ENCODE peak calls at places on chromosomes 3 and 15, in four cellular contexts. B, N, F and T are unnamed samples.

GRCh38 chr15:57553526-57553925 is 38.2 kb upstream of the MYZAP start:
- DNase-seq in B (no peak), N (no peak), F (no peak), T (no peak)

GRCh38 chr15:36356511-36356910 is 222.9 kb upstream of the CDIN1 start:
- DNase-seq in B (no peak), N (no peak), F (no peak), T (no peak)

GRCh38 chr3:49757197-49757596 is 29.1 kb downstream of the IP6K1 start:
- DNase-seq in B (no peak), N (no peak), F (no peak), T (no peak)

GRCh38 chr3:101011086-101011485 is 17.9 kb upstream of the ABI3BP start:
- DNase-seq in B (no peak), N (no peak), F (no peak), T (no peak)

GRCh38 chr3:125125822-125126245 is 70.0 kb upstream of the HEG1 start:
- DNase-seq in B (no peak), N (no peak), F (no peak), T (no peak)

GRCh38 chr15:77617507-77618285 is 15.0 kb downstream of the LINGO1 start:
- DNase-seq in B (no peak), N (no peak), F (no peak), T (no peak)

GRCh38 chr15:101765772-101766456 is 37.4 kb upstream of the OR4F6 start:
- DNase-seq in B (no peak), N (no peak), F (no peak), T (no peak)

GRCh38 chr3:66633564-66633963 is 132.7 kb upstream of the LRIG1 start:
- DNase-seq in B (no peak), N (no peak), F (no peak), T (no peak)

GRCh38 chr15:29124581-29125381 is 144.8 kb downstream of the NSMCE3 start:
- DNase-seq in B (no peak), N (no peak), F (no peak), T (no peak)

GRCh38 chr15:33742807-33743206 is 225.5 kb upstream of the CHRM5 start:
- DNase-seq in B (no peak), N (no peak), F (no peak), T (no peak)

GRCh38 chr15:63752075-63752684 is 81.6 kb downstream of the HERC1 start:
- DNase-seq in B (peak; percentile 18), N (no peak), F (peak; percentile 57), T (no peak)

GRCh38 chr3:4834403-4834866 is 144.8 kb upstream of the BHLHE40 start:
- DNase-seq in B (peak; percentile 56), N (no peak), F (no peak), T (peak; percentile 63)

GRCh38 chr3:81394656-81395055 is 366.8 kb downstream of the GBE1 start:
- DNase-seq in B (no peak), N (no peak), F (no peak), T (no peak)

GRCh38 chr15:33138000-33138399 is 56.5 kb downstream of the FMN1 start:
- DNase-seq in B (no peak), N (no peak), F (no peak), T (no peak)

GRCh38 chr15:67825880-67826716 is 789 bp downstream of the SKOR1 start:
- DNase-seq in B (no peak), N (peak; percentile 49), F (no peak), T (no peak)

GRCh38 chr15:79373068-79373467 is 59.1 kb upstream of the MINAR1 start:
- DNase-seq in B (no peak), N (no peak), F (no peak), T (no peak)

GRCh38 chr3:126151562-126152302 is 28.7 kb downstream of the ALDH1L1 start:
- DNase-seq in B (no peak), N (no peak), F (no peak), T (no peak)

GRCh38 chr15:73927003-73927475 is 777 bp downstream of the LOXL1 start:
- DNase-seq in B (no peak), N (peak; percentile 70), F (peak; percentile 74), T (no peak)

GRCh38 chr15:99095626-99096025 is 9.3 kb upstream of the SYNM start:
- DNase-seq in B (no peak), N (no peak), F (no peak), T (peak; percentile 2)

GRCh38 chr15:73127302-73127936 is 75.2 kb downstream of the NEO1 start:
- DNase-seq in B (peak; percentile 3), N (no peak), F (peak; percentile 53), T (no peak)

GRCh38 chr3:94616833-94617232 is 554.0 kb downstream of the NSUN3 start:
- DNase-seq in B (no peak), N (no peak), F (no peak), T (no peak)

GRCh38 chr15:35078221-35078915 is 6.7 kb downstream of the NANOGP8 start:
- DNase-seq in B (peak; percentile 6), N (no peak), F (peak; percentile 68), T (no peak)

GRCh38 chr15:77030042-77030927 is 35.4 kb downstream of the PSTPIP1 start:
- DNase-seq in B (no peak), N (no peak), F (no peak), T (peak; percentile 15)

GRCh38 chr15:45326280-45326679 is 52.1 kb downstream of the GATM start:
- DNase-seq in B (no peak), N (no peak), F (no peak), T (no peak)

GRCh38 chr3:47291158-47291753 is 8.5 kb downstream of the KLHL18 start:
- DNase-seq in B (no peak), N (peak; percentile 57), F (no peak), T (no peak)

GRCh38 chr3:153688541-153689120 is 432.6 kb upstream of the ARHGEF26 start:
- DNase-seq in B (no peak), N (no peak), F (no peak), T (no peak)

GRCh38 chr3:50321146-50321843 is 1.2 kb downstream of the HYAL2 start:
- DNase-seq in B (peak; percentile 71), N (peak; percentile 86), F (peak; percentile 94), T (peak; percentile 81)

GRCh38 chr15:48222627-48223026 is 16.5 kb downstream of the SLC12A1 start:
- DNase-seq in B (no peak), N (no peak), F (no peak), T (no peak)

GRCh38 chr3:161096771-161097367 is 8.3 kb downstream of the B3GALNT1 start:
- DNase-seq in B (no peak), N (no peak), F (peak; percentile 29), T (no peak)

GRCh38 chr3:175646865-175647264 is 787.7 kb downstream of the NAALADL2 start:
- DNase-seq in B (no peak), N (no peak), F (no peak), T (no peak)

GRCh38 chr15:59741274-59741906 is 52.3 kb upstream of the BNIP2 start:
- DNase-seq in B (no peak), N (no peak), F (peak; percentile 48), T (no peak)
- TF ChIP-seq CTCF in B (no peak), N (no peak), F (no peak), T (no peak)

DNA sequence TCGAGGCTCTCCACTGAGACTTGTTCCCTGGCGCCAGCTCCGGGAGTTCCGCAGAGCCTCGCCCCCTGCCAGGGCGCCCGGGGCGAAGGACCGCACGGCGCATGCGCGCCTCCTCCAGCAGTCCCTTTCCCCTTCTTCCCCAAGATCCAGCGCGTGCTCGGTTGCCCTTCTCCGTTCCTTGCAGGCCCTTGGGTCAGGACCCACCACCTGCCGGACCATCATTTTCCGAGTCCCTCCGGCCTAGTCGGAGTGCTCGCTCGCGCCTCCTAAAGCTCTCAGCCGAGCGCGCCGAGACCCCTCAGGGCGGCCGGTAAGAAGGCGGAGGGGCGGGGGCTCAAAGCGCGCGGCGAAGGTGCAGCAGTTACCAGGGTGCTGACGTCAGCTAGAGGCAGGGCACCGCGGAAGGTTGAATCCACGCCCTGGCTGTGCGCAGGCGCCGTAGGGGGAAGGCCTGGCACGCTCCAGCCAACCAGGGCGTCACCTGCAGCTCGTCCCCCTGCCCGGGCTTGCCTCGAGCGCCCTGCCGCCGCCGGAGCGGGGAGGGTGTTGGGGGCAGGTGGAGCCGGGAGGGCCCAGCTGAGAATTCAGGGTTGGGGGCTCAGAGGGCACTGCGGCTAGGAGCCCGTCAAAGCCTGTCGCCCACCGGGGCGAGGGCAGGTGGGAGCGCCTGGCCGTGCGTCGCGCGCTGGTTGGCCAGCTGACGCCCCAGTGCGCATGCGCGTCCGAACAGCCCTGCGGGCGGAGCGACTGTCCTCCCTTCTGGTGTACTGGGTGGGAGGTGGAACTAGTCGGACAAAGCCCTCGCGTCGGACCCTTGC is at the start of gene TCAIM:
- DNase-seq in B (peak; percentile 97), N (peak; percentile 97), F (peak; percentile 99), T (peak; percentile 98)
- TF ChIP-seq CTCF in B (no peak), N (no peak), F (no peak), T (no peak)

GRCh38 chr3:43009547-43009946 is 30.4 kb downstream of the GASK1A start:
- DNase-seq in B (no peak), N (no peak), F (no peak), T (no peak)
- TF ChIP-seq CTCF in B (no peak), N (no peak), F (peak; percentile 9), T (no peak)

GRCh38 chr3:195075941-195076875 is 194.8 kb downstream of the XXYLT1 start:
- DNase-seq in B (no peak), N (no peak), F (no peak), T (no peak)

GRCh38 chr3:195078891-195079440 is 192.0 kb downstream of the XXYLT1 start:
- DNase-seq in B (no peak), N (no peak), F (no peak), T (no peak)

GRCh38 chr3:195076981-195077610 is 193.9 kb downstream of the XXYLT1 start:
- DNase-seq in B (no peak), N (no peak), F (no peak), T (no peak)

GRCh38 chr3:195079636-195080035 is 191.3 kb downstream of the XXYLT1 start:
- DNase-seq in B (no peak), N (no peak), F (no peak), T (no peak)

GRCh38 chr3:195077611-195078540 is 193.1 kb downstream of the XXYLT1 start:
- DNase-seq in B (no peak), N (no peak), F (no peak), T (no peak)
- TF ChIP-seq CTCF in B (no peak), N (no peak), F (no peak), T (no peak)

GRCh38 chr3:183635431-183636220 is at the start of gene KLHL24:
- DNase-seq in B (peak; percentile 86), N (peak; percentile 95), F (peak; percentile 95), T (peak; percentile 85)
- TF ChIP-seq CTCF in B (no peak), N (no peak), F (no peak), T (no peak)

DNA sequence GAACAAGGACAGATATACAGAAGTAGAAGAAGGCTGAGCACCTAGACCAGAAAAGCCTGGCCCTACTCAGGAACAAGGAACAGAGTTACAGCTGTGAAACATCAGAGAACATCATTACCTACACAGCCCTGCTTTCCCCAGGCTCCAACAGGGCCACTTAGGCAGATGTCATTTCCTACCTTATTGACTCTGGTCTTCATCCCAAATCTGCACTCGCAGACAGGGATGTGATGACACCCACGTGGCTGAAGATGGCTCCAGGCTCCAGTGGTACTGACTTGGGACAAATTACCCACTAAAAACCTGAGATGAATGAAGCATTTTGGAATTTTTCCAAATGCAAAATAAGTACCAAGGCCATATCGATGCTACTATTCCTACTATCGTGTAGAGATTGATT is 18.0 kb upstream of the SSUH2 start:
- DNase-seq in B (no peak), N (no peak), F (no peak), T (no peak)
- TF ChIP-seq CTCF in B (no peak), N (no peak), F (no peak), T (no peak)